ENCODE peak calls at places on chromosomes 5 and 9, in five cellular contexts. One of them, this sample, is unnamed.

GRCh38 chr5:74141053-74141452 is 499.5 kb downstream of the ENC1 start:
- DNase-seq in stomach: no peak
- DNase-seq in PC-9: no peak
- DNase-seq in iris pigment epithelial cell: peak
- DNase-seq in cardiac muscle cell: no peak
- DNase-seq in this sample: no peak

GRCh38 chr5:172985596-172985995 is 2.0 kb downstream of the ATP6V0E1 start:
- DNase-seq in stomach: no peak
- DNase-seq in PC-9: no peak
- DNase-seq in iris pigment epithelial cell: no peak
- DNase-seq in cardiac muscle cell: no peak
- DNase-seq in this sample: no peak

GRCh38 chr5:116130471-116130870 is 45.6 kb downstream of the COMMD10 start:
- DNase-seq in stomach: no peak
- DNase-seq in PC-9: no peak
- DNase-seq in iris pigment epithelial cell: peak
- DNase-seq in cardiac muscle cell: no peak
- DNase-seq in this sample: no peak

GRCh38 chr9:3946840-3947239 is 353.0 kb downstream of the GLIS3 start:
- DNase-seq in stomach: no peak
- DNase-seq in PC-9: no peak
- DNase-seq in iris pigment epithelial cell: no peak
- DNase-seq in cardiac muscle cell: no peak
- DNase-seq in this sample: no peak

GRCh38 chr5:96023518-96023917 is 61.9 kb upstream of the ELL2 start:
- DNase-seq in stomach: no peak
- DNase-seq in PC-9: no peak
- DNase-seq in iris pigment epithelial cell: peak
- DNase-seq in cardiac muscle cell: no peak
- DNase-seq in this sample: no peak

GRCh38 chr5:173311818-173312585 is 16.2 kb downstream of the STC2 start:
- DNase-seq in stomach: no peak
- DNase-seq in PC-9: no peak
- DNase-seq in iris pigment epithelial cell: no peak
- DNase-seq in cardiac muscle cell: no peak
- DNase-seq in this sample: no peak

GRCh38 chr9:132018957-132019405 is 60.7 kb downstream of the MED27 start:
- DNase-seq in stomach: no peak
- DNase-seq in PC-9: no peak
- DNase-seq in iris pigment epithelial cell: no peak
- DNase-seq in cardiac muscle cell: no peak
- DNase-seq in this sample: peak

GRCh38 chr9:92432350-92432749 is 8.1 kb upstream of the OMD start:
- DNase-seq in stomach: no peak
- DNase-seq in PC-9: no peak
- DNase-seq in iris pigment epithelial cell: no peak
- DNase-seq in cardiac muscle cell: no peak
- DNase-seq in this sample: no peak

GRCh38 chr9:83471223-83471622 is 67.0 kb downstream of the FRMD3 start:
- DNase-seq in stomach: no peak
- DNase-seq in PC-9: no peak
- DNase-seq in iris pigment epithelial cell: no peak
- DNase-seq in cardiac muscle cell: no peak
- DNase-seq in this sample: no peak

GRCh38 chr9:77598961-77599360 is 49.2 kb downstream of the GNA14 start:
- DNase-seq in stomach: no peak
- DNase-seq in PC-9: no peak
- DNase-seq in iris pigment epithelial cell: no peak
- DNase-seq in cardiac muscle cell: no peak
- DNase-seq in this sample: no peak

GRCh38 chr5:71825992-71826391 is 106.9 kb downstream of the CARTPT start:
- DNase-seq in stomach: no peak
- DNase-seq in PC-9: no peak
- DNase-seq in iris pigment epithelial cell: no peak
- DNase-seq in cardiac muscle cell: no peak
- DNase-seq in this sample: no peak

GRCh38 chr5:67437905-67438845 is 241.6 kb upstream of the CD180 start:
- DNase-seq in stomach: no peak
- DNase-seq in PC-9: no peak
- DNase-seq in iris pigment epithelial cell: no peak
- DNase-seq in cardiac muscle cell: no peak
- DNase-seq in this sample: no peak

GRCh38 chr5:153824909-153825308 is 213.8 kb downstream of the FAM114A2 start:
- DNase-seq in stomach: no peak
- DNase-seq in PC-9: no peak
- DNase-seq in iris pigment epithelial cell: no peak
- DNase-seq in cardiac muscle cell: no peak
- DNase-seq in this sample: no peak

GRCh38 chr5:154757647-154758406 is 2.6 kb downstream of the LARP1 start:
- DNase-seq in stomach: no peak
- DNase-seq in PC-9: no peak
- DNase-seq in iris pigment epithelial cell: peak
- DNase-seq in cardiac muscle cell: no peak
- DNase-seq in this sample: peak

GRCh38 chr9:35658894-35659220 is 765 bp downstream of the CCDC107 start:
- DNase-seq in stomach: no peak
- DNase-seq in PC-9: peak
- DNase-seq in iris pigment epithelial cell: peak
- DNase-seq in cardiac muscle cell: no peak
- DNase-seq in this sample: no peak

GRCh38 chr9:35734096-35734495 is 1.6 kb downstream of the CREB3 start:
- DNase-seq in stomach: no peak
- DNase-seq in PC-9: no peak
- DNase-seq in iris pigment epithelial cell: peak
- DNase-seq in cardiac muscle cell: no peak
- DNase-seq in this sample: no peak